ENCODE peak calls at places on chromosomes 6 and 20, in four cellular contexts. O is AG10803, S is psoas muscle, N is MV-4-11. K is an unnamed sample.
A peak's percentile ranks its signal among the peaks of the same experiment; 100 is the strongest.

GRCh38 chr6:125781307-125781868 is 9.4 kb upstream of the NCOA7 start:
- DNase-seq in O (peak; percentile 31), S (no peak), N (no peak), K (no peak)

GRCh38 chr6:125300992-125301434 is 754 bp downstream of the HDDC2 start:
- DNase-seq in O (peak; percentile 62), S (no peak), N (peak; percentile 25), K (peak; percentile 81)

GRCh38 chr6:156857573-156857972 is 80.4 kb downstream of the ARID1B start:
- DNase-seq in O (no peak), S (no peak), N (no peak), K (no peak)

GRCh38 chr6:35449287-35449881 is 2.8 kb upstream of the FANCE start:
- DNase-seq in O (peak; percentile 71), S (no peak), N (peak; percentile 80), K (peak; percentile 95)

GRCh38 chr20:17530716-17531536 is at the start of gene BFSP1:
- DNase-seq in O (peak; percentile 51), S (peak; percentile 53), N (peak; percentile 53), K (peak; percentile 95)

GRCh38 chr6:117280922-117281321 is 15.6 kb downstream of the VGLL2 start:
- DNase-seq in O (no peak), S (peak; percentile 41), N (peak; percentile 4), K (no peak)

GRCh38 chr6:46510656-46511055 is 19.4 kb upstream of the RCAN2 start:
- DNase-seq in O (peak; percentile 70), S (no peak), N (no peak), K (peak; percentile 72)

GRCh38 chr6:46691052-46691451 is 3.4 kb downstream of the TDRD6 start:
- DNase-seq in O (no peak), S (no peak), N (no peak), K (no peak)

GRCh38 chr6:158405933-158406332 is 93.7 kb downstream of the TULP4 start:
- DNase-seq in O (no peak), S (no peak), N (no peak), K (no peak)

GRCh38 chr20:36210561-36210960 is 25.7 kb upstream of the AAR2 start:
- DNase-seq in O (no peak), S (no peak), N (no peak), K (no peak)

GRCh38 chr6:13696226-13696625 is 15.4 kb downstream of the RANBP9 start:
- DNase-seq in O (peak; percentile 92), S (no peak), N (no peak), K (no peak)

GRCh38 chr6:7540595-7540994 is 876 bp upstream of the DSP start:
- DNase-seq in O (peak; percentile 55), S (no peak), N (no peak), K (peak; percentile 75)

GRCh38 chr20:47951521-47951951 is 166.3 kb upstream of the SULF2 start:
- DNase-seq in O (peak; percentile 20), S (no peak), N (peak; percentile 11), K (no peak)

GRCh38 chr6:5214570-5215052 is 46.1 kb downstream of the LYRM4 start:
- DNase-seq in O (peak; percentile 55), S (peak; percentile 29), N (peak; percentile 63), K (no peak)

GRCh38 chr6:354631-355280 is 36.8 kb upstream of the IRF4 start:
- DNase-seq in O (no peak), S (no peak), N (no peak), K (no peak)

GRCh38 chr6:43951063-43951755 is 176.0 kb downstream of the MRPL14 start:
- DNase-seq in O (peak; percentile 42), S (peak; percentile 61), N (peak; percentile 81), K (peak; percentile 68)

GRCh38 chr6:127022297-127022696 is 96.2 kb upstream of the RSPO3 start:
- DNase-seq in O (peak; percentile 75), S (no peak), N (no peak), K (no peak)

GRCh38 chr20:859661-860294 is 26.3 kb downstream of the FAM110A start:
- DNase-seq in O (peak; percentile 15), S (no peak), N (peak; percentile 68), K (peak; percentile 3)

K was measured in osteoblast.